ENCODE peak calls at places on chromosomes 6 and 20, in nine cellular contexts. Z is Karpas-422, Y is neuronal stem cell, N is mesendoderm, T is IMR-90, X is endodermal cell, C is HCT116, L is adipocyte, P is NT2/D1. R is an unnamed sample.

GRCh38 chr6:84417261-84417660 is 189.8 kb upstream of the CEP162 start:
- DNase-seq in N (no peak), Z (no peak), X (no peak), P (no peak), L (peak), C (no peak), Y (no peak), T (peak), R (no peak)

GRCh38 chr6:13466304-13467215 is 20.8 kb downstream of the GFOD1 start:
- DNase-seq in L (no peak), C (peak), X (peak), P (no peak), T (no peak), Y (no peak), N (no peak), Z (no peak), R (no peak)

GRCh38 chr20:43778375-43778774 is 51.6 kb upstream of the GTSF1L start:
- DNase-seq in T (no peak), X (peak), Z (no peak), C (no peak), N (no peak), P (no peak), Y (no peak), L (no peak), R (no peak)

GRCh38 chr6:10518461-10519216 is 2.5 kb upstream of the GCNT2 start:
- DNase-seq in N (peak), C (no peak), Z (peak), L (peak), Y (no peak), P (no peak), X (no peak), T (peak), R (no peak)

GRCh38 chr20:2151805-2152727 is 50.4 kb downstream of the STK35 start:
- DNase-seq in Y (no peak), Z (no peak), C (no peak), X (no peak), L (peak), N (no peak), T (peak), P (no peak), R (no peak)

GRCh38 chr6:129890701-129891100 is 29.6 kb upstream of the TMEM244 start:
- DNase-seq in Y (no peak), X (no peak), T (peak), C (no peak), P (no peak), L (no peak), Z (no peak), N (no peak), R (no peak)

GRCh38 chr20:5040345-5040744 is 39.0 kb upstream of the SLC23A2 start:
- DNase-seq in P (no peak), Z (no peak), C (no peak), N (no peak), T (no peak), L (no peak), X (no peak), Y (no peak), R (no peak)

GRCh38 chr6:36798852-36799251 is 40.4 kb downstream of the CPNE5 start:
- DNase-seq in N (no peak), X (no peak), L (no peak), Z (no peak), C (no peak), T (no peak), P (no peak), Y (no peak), R (no peak)

GRCh38 chr6:138403324-138403800 is 661 bp upstream of the HEBP2 start:
- DNase-seq in X (peak), P (no peak), Y (peak), Z (peak), L (peak), C (no peak), N (peak), T (no peak), R (peak)

DNA sequence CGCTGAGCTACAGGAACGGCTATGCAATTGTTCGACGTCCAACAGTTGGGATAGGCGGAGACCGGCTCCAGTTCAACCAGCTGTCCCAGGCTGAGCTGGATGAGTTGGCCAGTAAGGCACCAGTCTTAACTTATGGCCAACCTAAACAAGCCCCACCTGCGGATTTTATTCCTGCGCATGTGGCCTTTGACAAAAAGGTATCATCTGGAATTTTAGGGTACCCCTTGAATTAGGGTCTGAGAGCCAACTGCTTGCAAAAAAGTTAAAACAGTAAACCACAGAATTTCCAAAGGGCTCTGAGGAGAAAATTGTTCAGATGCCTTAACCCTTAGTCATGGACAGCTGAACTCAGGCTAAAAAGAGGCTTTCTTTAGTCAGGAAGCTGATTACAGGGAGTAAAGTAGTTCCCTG is 3.8 kb downstream of the EFHC1 start:
- DNase-seq in L (peak), C (no peak), Z (no peak), Y (no peak), N (peak), X (peak), T (peak), P (no peak), R (peak)
- H3K9ac ChIP-seq in L (peak), C (no peak), Z (no peak), Y (no peak), N (no peak), X (no peak), T (no peak), P (no peak), R (no peak)

GRCh38 chr6:136149311-136149710 is 100.8 kb downstream of the MTFR2 start:
- DNase-seq in Z (no peak), P (no peak), L (no peak), X (no peak), N (no peak), C (no peak), T (no peak), Y (no peak), R (no peak)

GRCh38 chr6:136148523-136148922 is 101.6 kb downstream of the MTFR2 start:
- DNase-seq in Y (no peak), P (no peak), L (peak), X (no peak), T (no peak), N (no peak), Z (no peak), C (no peak), R (no peak)

GRCh38 chr6:136147342-136147741 is 102.8 kb downstream of the MTFR2 start:
- DNase-seq in C (no peak), N (no peak), P (no peak), Y (no peak), Z (no peak), L (no peak), T (no peak), X (no peak), R (no peak)

GRCh38 chr6:136146130-136146529 is 104.0 kb downstream of the MTFR2 start:
- DNase-seq in C (no peak), Y (no peak), N (no peak), P (no peak), T (peak), X (no peak), L (no peak), Z (no peak), R (no peak)

DNA sequence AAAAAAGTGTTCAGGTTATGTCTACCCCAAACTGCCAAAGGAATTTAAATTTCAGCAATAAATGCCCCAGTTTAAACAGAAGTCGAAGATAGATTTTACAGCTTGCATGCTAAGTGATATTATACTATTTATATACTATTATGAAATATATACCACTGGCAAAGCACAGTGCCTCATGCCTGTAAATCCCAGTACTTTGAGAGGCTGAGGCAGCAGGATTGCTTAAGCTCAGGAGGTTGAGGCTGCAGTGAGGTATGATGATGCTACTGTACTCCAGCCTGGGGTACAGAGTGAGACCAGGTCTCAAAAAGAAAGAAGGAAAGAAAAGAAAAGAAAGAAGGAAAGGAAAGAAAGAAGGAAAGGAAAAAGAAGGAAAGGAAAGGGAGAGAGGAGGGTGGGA is 102.1 kb downstream of the MTFR2 start:
- DNase-seq in T (peak), C (no peak), N (no peak), X (no peak), Z (no peak), P (no peak), Y (no peak), L (peak), R (no peak)
- H3K9ac ChIP-seq in T (no peak), C (no peak), N (no peak), X (no peak), Z (no peak), P (no peak), Y (no peak), L (no peak), R (no peak)

DNA sequence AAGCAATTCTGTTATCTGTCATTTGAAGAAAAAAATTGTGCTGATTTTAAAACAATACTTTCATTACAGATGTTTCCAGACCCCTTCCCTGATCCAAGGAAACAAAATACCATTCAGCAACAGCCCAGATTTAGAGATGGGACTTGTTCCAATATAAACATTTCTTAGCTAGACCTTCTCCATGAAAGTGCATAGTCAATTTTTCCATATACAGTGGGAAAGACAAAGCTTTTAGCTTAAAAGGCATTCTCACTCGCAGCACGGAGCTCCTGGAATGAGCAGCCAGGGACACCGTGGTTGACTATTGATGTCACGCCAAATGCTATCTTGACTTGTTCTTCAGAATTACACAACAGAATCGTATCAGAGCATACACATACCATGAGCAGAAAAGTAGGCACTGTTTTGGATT is 21.5 kb downstream of the LAMA4 start:
- DNase-seq in N (no peak), Z (no peak), Y (no peak), C (no peak), X (no peak), L (peak), P (no peak), T (peak), R (no peak)
- H3K9ac ChIP-seq in N (no peak), Z (no peak), Y (no peak), C (no peak), X (no peak), L (peak), P (no peak), T (no peak), R (no peak)

DNA sequence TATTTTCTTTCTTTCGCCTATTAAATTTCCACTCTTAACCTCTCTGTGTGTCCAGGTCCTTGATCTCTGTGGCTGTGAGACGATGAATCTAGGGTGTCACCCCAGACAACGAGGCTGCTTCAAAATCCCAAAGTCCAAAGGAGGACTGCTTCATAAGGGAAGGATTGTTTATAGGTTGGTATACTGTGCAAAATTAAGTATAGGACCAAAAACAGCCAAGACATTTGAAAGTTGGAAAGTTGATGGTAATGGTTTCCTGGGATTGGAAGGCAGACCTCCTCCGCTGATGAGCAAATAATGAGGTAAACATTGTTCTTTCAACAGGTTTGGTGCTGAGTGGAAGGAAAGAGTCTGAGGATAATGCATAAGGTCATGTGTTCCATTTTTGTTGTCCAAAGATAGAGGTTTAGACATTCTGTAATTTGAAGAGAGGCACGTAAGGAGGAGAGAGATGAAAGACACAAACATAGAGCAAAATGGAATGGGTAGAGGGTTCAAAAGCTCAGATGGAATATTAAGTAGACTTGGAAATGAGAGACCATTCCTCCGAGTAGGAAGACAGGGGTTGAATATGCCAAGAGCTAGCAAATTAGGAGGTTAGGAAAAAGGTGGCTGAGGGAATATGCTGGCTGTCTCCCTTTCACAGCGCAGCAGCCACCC is 24.8 kb downstream of the ZNF311 start:
- DNase-seq in Y (no peak), X (no peak), N (no peak), P (no peak), T (no peak), L (no peak), Z (no peak), C (no peak), R (no peak)
- H3K9ac ChIP-seq in Y (no peak), X (peak), N (peak), P (peak), T (no peak), L (peak), Z (peak), C (peak), R (no peak)

DNA sequence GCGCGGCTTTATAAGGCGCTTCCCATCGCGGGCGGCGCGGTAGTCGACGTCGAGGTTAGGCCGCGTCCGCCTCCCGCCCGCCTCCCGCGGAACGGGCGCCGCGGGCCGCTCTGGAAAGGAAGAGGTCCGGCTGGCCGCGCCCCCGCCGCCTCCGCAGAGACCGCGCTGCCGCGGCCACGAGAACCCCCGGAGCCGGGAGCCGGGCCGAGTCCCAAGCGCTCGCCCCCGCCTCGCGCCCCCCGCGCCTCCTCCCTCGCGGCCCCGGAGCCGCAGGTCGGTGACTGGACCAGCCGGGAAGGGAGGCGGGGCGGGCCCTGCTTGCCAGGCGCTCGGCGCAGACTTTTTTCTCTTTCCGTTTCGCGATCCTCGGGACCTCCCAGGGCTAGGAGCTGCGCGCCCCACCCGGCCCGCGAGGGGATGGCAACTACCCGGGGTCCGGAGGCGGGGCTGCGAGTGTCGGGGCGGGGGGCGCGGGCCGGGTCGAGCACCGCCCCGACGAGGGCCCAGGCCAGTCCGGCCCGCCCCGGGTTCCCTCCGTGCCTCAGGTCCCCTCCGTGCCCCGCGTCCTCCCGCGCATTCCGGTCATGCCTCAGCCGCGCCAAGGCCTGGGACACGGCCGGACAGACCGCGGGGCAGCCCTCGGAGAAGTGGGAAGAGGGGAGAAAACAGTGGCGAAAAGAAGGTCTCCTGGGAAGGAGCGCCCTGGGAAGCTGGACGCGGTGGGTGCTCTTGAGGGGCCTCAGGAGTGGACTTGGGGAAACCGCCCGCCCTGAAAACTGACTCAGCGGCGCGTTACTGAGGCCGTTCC is 421 bp upstream of the PXDC1 start:
- DNase-seq in Y (peak), Z (no peak), L (peak), N (peak), X (peak), P (no peak), T (peak), C (peak), R (peak)
- H3K9ac ChIP-seq in Y (peak), Z (no peak), L (peak), N (peak), X (no peak), P (peak), T (peak), C (peak), R (no peak)

GRCh38 chr20:33883164-33883563 is 72.0 kb downstream of the CHMP4B start:
- DNase-seq in P (no peak), C (no peak), X (no peak), T (no peak), Y (no peak), Z (no peak), L (no peak), N (no peak), R (no peak)
- H3K9ac ChIP-seq in P (no peak), C (no peak), X (no peak), T (no peak), Y (no peak), Z (no peak), L (no peak), N (no peak), R (no peak)